ENCODE peak calls at places on chromosomes 4 and X, in four cellular contexts. One of them, this sample, is unnamed.
A peak's percentile ranks its signal among the peaks of the same experiment; 100 is the strongest.

GRCh38 chrX:117996918-117997480 is 119.6 kb downstream of the KLHL13 start:
- DNase-seq in H9: no peak
- DNase-seq in endothelial cell: no peak
- DNase-seq in heart left ventricle: no peak
- DNase-seq in this sample: no peak

GRCh38 chr4:174521800-174522182 is 497 bp downstream of the HPGD start:
- DNase-seq in H9: peak; percentile 35
- DNase-seq in heart left ventricle: no peak
- DNase-seq in endothelial cell: peak; percentile 7
- DNase-seq in this sample: peak; percentile 14

GRCh38 chr4:71303850-71304249 is 35.0 kb upstream of the SLC4A4 start:
- DNase-seq in endothelial cell: no peak
- DNase-seq in H9: no peak
- DNase-seq in heart left ventricle: no peak
- DNase-seq in this sample: no peak

GRCh38 chr4:87042986-87043820 is 108.4 kb downstream of the AFF1 start:
- DNase-seq in endothelial cell: no peak
- DNase-seq in heart left ventricle: no peak
- DNase-seq in H9: no peak
- DNase-seq in this sample: no peak

GRCh38 chrX:48648299-48648698 is 35.3 kb upstream of the WAS start:
- DNase-seq in endothelial cell: peak; percentile 15
- DNase-seq in H9: peak; percentile 62
- DNase-seq in heart left ventricle: peak; percentile 51
- DNase-seq in this sample: peak; percentile 18

GRCh38 chrX:107451754-107452153 is 2.3 kb downstream of the FRMPD3 start:
- DNase-seq in H9: peak; percentile 67
- DNase-seq in heart left ventricle: no peak
- DNase-seq in endothelial cell: no peak
- DNase-seq in this sample: no peak

GRCh38 chr4:1855334-1856070 is 454 bp downstream of the LETM1 start:
- DNase-seq in heart left ventricle: peak; percentile 55
- DNase-seq in endothelial cell: no peak
- DNase-seq in H9: no peak
- DNase-seq in this sample: no peak

GRCh38 chr4:38466401-38466800 is 197.6 kb upstream of the KLF3 start:
- DNase-seq in endothelial cell: no peak
- DNase-seq in H9: no peak
- DNase-seq in heart left ventricle: no peak
- DNase-seq in this sample: no peak

GRCh38 chr4:168628251-168628650 is 131.4 kb downstream of the PALLD start:
- DNase-seq in endothelial cell: no peak
- DNase-seq in H9: no peak
- DNase-seq in heart left ventricle: no peak
- DNase-seq in this sample: no peak

GRCh38 chr4:180828455-180829018 is 1414.7 kb upstream of the TENM3 start:
- DNase-seq in H9: no peak
- DNase-seq in endothelial cell: peak; percentile 38
- DNase-seq in heart left ventricle: no peak
- DNase-seq in this sample: peak; percentile 21

GRCh38 chrX:43505759-43506158 is 150.3 kb upstream of the MAOA start:
- DNase-seq in heart left ventricle: no peak
- DNase-seq in endothelial cell: no peak
- DNase-seq in H9: no peak
- DNase-seq in this sample: no peak

GRCh38 chr4:6343950-6344408 is 74.3 kb downstream of the WFS1 start:
- DNase-seq in endothelial cell: no peak
- DNase-seq in heart left ventricle: no peak
- DNase-seq in H9: peak; percentile 64
- DNase-seq in this sample: peak; percentile 68

GRCh38 chr4:78056265-78057129 is 626 bp upstream of the FRAS1 start:
- DNase-seq in heart left ventricle: peak; percentile 89
- DNase-seq in H9: peak; percentile 90
- DNase-seq in endothelial cell: peak; percentile 58
- DNase-seq in this sample: peak; percentile 74

DNA sequence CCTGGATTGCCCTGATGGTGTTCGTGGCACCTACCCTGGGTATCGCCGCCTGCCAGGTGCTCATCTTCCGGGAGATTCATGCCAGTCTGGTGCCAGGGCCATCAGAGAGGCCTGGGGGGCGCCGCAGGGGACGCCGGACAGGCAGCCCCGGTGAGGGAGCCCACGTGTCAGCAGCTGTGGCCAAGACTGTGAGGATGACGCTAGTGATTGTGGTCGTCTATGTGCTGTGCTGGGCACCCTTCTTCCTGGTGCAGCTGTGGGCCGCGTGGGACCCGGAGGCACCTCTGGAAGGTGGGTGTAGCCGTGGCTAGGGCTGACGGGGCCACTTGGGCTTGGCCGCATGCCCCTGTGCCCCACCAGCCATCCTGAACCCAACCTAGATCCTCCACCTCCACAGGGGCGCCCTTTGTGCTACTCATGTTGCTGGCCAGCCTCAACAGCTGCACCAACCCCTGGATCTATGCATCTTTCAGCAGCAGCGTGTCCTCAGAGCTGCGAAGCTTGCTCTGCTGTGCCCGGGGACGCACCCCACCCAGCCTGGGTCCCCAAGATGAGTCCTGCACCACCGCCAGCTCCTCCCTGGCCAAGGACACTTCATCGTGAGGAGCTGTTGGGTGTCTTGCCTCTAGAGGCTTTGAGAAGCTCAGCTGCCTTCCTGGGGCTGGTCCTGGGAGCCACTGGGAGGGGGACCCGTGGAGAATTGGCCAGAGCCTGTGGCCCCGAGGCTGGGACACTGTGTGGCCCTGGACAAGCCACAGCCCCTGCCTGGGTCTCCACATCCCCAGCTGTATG is 1.8 kb downstream of the AVPR2 start:
- DNase-seq in endothelial cell: no peak
- DNase-seq in heart left ventricle: no peak
- DNase-seq in H9: no peak
- DNase-seq in this sample: no peak
- TF ChIP-seq CTCF in endothelial cell: no peak
- TF ChIP-seq CTCF in heart left ventricle: no peak
- TF ChIP-seq CTCF in H9: no peak
- TF ChIP-seq CTCF in this sample: no peak

GRCh38 chr4:73251384-73251783 is 7.2 kb downstream of the ANKRD17 start:
- DNase-seq in endothelial cell: no peak
- DNase-seq in heart left ventricle: no peak
- DNase-seq in H9: no peak
- DNase-seq in this sample: no peak
- TF ChIP-seq CTCF in endothelial cell: no peak
- TF ChIP-seq CTCF in heart left ventricle: no peak
- TF ChIP-seq CTCF in H9: peak; percentile 36
- TF ChIP-seq CTCF in this sample: no peak

GRCh38 chr4:108978066-108978465 is 215.2 kb upstream of the ETNPPL start:
- DNase-seq in H9: no peak
- DNase-seq in heart left ventricle: no peak
- DNase-seq in endothelial cell: no peak
- DNase-seq in this sample: no peak

GRCh38 chr4:108982786-108983185 is 219.9 kb upstream of the ETNPPL start:
- DNase-seq in endothelial cell: no peak
- DNase-seq in H9: no peak
- DNase-seq in heart left ventricle: no peak
- DNase-seq in this sample: no peak

GRCh38 chr4:108982359-108982758 is 219.5 kb upstream of the ETNPPL start:
- DNase-seq in heart left ventricle: no peak
- DNase-seq in endothelial cell: no peak
- DNase-seq in H9: no peak
- DNase-seq in this sample: no peak

GRCh38 chr4:108979754-108980153 is 216.9 kb upstream of the ETNPPL start:
- DNase-seq in H9: no peak
- DNase-seq in endothelial cell: no peak
- DNase-seq in heart left ventricle: no peak
- DNase-seq in this sample: no peak

DNA sequence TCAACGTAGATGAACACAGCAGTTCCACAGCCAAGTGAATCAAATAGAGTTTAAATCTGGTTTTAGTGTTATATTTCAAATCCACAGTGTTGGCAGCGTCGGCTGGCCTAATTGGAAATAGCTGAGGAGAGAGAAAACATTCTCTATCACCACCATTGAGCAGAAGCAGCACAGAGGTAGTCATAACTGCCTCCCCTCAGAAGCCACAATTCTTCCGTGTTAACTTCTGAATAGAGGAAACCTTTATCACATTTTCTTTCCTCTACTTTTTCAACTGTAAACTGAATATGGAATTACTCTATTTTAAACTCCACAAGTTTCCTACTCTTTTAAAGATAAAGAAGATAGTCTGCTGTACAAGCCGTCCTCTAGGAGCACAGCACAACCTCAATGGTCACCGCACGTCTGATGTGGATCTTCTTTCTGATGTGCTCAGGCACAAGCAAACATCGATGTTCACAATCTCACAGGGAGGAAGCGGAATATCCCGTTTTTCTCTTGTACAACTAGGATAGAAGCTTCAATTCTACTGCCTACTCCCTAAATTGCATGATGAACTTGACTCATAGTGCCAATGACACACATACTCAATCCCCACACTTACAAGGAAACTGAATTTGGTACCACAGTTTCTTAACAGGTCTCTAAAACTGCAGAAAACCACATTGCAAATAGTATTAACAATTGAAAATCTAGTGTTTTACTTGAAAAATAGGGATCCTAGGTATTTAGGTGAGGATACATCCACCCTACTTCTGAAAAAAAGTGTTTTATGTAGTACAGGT is 217.8 kb upstream of the ETNPPL start:
- DNase-seq in endothelial cell: no peak
- DNase-seq in heart left ventricle: no peak
- DNase-seq in H9: no peak
- DNase-seq in this sample: no peak
- TF ChIP-seq CTCF in endothelial cell: no peak
- TF ChIP-seq CTCF in heart left ventricle: no peak
- TF ChIP-seq CTCF in H9: no peak
- TF ChIP-seq CTCF in this sample: no peak

DNA sequence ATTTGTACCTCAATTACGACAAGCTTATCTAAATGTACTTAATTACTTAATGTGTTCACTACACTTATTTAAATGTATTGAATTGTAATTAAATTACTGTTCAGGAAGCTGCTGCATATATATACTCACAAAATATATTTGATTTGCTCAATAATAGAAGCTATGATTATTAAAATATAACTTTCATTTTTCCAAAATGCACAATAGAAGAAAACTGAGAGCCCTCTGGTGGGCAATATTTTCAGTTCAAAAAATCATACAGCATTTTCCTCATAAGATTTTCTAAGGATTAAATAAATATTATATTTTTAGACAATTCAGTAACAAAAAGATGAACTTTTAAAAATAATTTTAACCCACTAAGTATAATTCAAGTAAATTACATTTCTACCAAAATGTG is 217.3 kb downstream of the DKK2 start:
- DNase-seq in heart left ventricle: no peak
- DNase-seq in endothelial cell: no peak
- DNase-seq in H9: no peak
- DNase-seq in this sample: no peak
- TF ChIP-seq CTCF in heart left ventricle: no peak
- TF ChIP-seq CTCF in endothelial cell: peak; percentile 34
- TF ChIP-seq CTCF in H9: no peak
- TF ChIP-seq CTCF in this sample: no peak

GRCh38 chr4:31979988-31980387 is 1259.8 kb downstream of the PCDH7 start:
- DNase-seq in endothelial cell: no peak
- DNase-seq in heart left ventricle: no peak
- DNase-seq in H9: no peak
- DNase-seq in this sample: no peak
- TF ChIP-seq CTCF in endothelial cell: no peak
- TF ChIP-seq CTCF in heart left ventricle: no peak
- TF ChIP-seq CTCF in H9: no peak
- TF ChIP-seq CTCF in this sample: no peak

GRCh38 chrX:98380556-98380955 is 1496.8 kb downstream of the RPA4 start:
- DNase-seq in heart left ventricle: no peak
- DNase-seq in endothelial cell: no peak
- DNase-seq in H9: peak; percentile 71
- DNase-seq in this sample: no peak

GRCh38 chrX:98379134-98379533 is 1495.4 kb downstream of the RPA4 start:
- DNase-seq in H9: peak; percentile 31
- DNase-seq in heart left ventricle: no peak
- DNase-seq in endothelial cell: no peak
- DNase-seq in this sample: no peak

DNA sequence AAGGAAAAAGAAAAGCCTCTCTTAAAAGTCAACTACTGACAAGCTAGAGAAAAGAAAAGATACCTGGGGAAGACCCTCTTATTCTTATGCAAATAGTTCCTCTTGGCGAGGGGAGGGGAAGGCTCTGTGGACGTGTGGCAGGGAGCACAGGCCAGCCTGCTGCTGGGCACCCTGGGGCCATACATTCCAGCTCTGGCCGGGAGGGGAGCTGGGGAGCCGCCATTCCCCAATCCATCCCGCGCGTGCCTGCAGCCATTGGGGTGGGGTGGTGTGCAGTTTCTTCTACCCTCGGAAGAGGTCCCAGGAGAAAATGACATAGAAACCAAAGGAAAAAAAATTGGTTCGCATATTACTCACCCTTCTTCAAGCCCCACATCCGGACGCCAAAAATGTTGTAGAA is 1496.4 kb downstream of the RPA4 start:
- DNase-seq in H9: peak; percentile 87
- DNase-seq in endothelial cell: no peak
- DNase-seq in heart left ventricle: no peak
- DNase-seq in this sample: no peak
- TF ChIP-seq CTCF in H9: peak; percentile 67
- TF ChIP-seq CTCF in endothelial cell: no peak
- TF ChIP-seq CTCF in heart left ventricle: no peak
- TF ChIP-seq CTCF in this sample: no peak

DNA sequence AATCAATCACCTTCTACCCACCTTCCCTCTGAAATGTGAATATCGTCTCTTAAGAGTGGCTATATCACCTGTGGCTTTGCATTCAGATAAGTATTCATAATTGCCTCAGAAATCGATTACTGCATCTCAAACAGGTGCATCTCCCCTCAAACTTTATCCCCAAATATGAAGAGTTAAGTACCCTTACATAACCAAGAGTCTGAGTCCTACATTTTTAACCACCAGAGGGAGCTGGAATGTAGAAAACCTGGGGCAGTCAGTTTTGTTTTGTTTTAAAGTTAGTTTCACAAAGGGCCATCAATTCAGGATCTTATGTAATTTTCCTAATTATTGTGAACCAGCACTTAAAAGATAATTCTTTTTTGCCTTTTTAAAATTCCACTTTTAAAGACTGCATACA is 5.7 kb downstream of the TCEANC start:
- DNase-seq in endothelial cell: no peak
- DNase-seq in heart left ventricle: no peak
- DNase-seq in H9: no peak
- DNase-seq in this sample: peak; percentile 23
- TF ChIP-seq CTCF in endothelial cell: peak; percentile 62
- TF ChIP-seq CTCF in heart left ventricle: peak; percentile 60
- TF ChIP-seq CTCF in H9: peak; percentile 67
- TF ChIP-seq CTCF in this sample: peak; percentile 44

DNA sequence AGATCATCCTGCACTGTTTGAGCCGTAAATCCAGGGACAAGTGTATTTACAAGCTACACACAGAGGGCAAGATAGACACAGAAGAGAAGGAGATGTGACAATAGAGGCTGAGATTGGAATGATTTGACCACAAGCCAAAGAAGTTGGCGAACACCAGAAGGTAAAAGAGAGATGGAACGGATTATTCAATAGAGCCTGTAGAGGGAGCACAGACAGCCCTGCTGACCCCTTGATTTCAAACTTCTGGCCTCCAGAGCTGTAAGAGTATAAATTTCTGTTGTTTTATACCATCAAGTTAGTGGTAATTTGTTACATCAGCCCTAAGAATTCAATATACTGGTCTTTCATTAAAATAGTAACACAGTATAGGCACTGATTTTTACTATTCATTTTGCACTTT is 447.8 kb downstream of the FAT4 start:
- DNase-seq in H9: no peak
- DNase-seq in endothelial cell: no peak
- DNase-seq in heart left ventricle: no peak
- DNase-seq in this sample: no peak
- TF ChIP-seq CTCF in H9: peak; percentile 61
- TF ChIP-seq CTCF in endothelial cell: peak; percentile 21
- TF ChIP-seq CTCF in heart left ventricle: no peak
- TF ChIP-seq CTCF in this sample: no peak